ENCODE peak calls at places on chromosomes 16 and 17, in six cellular contexts. O is AG04450, W is right lobe of liver, F is lower leg skin, J is RWPE1, M is AG09319. L is an unnamed sample.

GRCh38 chr16:88063201-88063773 is 112.1 kb downstream of the BANP start:
- DNase-seq in O (peak), W (no peak), F (peak), J (no peak), M (peak), L (no peak)

GRCh38 chr16:85200471-85201278 is 88.4 kb upstream of the CIBAR2 start:
- DNase-seq in O (no peak), W (peak), F (no peak), J (peak), M (no peak), L (no peak)

GRCh38 chr17:39848600-39848999 is 15.5 kb downstream of the IKZF3 start:
- DNase-seq in O (no peak), W (no peak), F (no peak), J (no peak), M (no peak), L (no peak)

GRCh38 chr17:59346341-59346740 is 14.9 kb downstream of the YPEL2 start:
- DNase-seq in O (no peak), W (no peak), F (no peak), J (no peak), M (no peak), L (no peak)

GRCh38 chr16:73315645-73316044 is 267.7 kb upstream of the ZFHX3 start:
- DNase-seq in O (no peak), W (no peak), F (no peak), J (no peak), M (no peak), L (no peak)

GRCh38 chr17:8151641-8152111 is 528 bp downstream of the PER1 start:
- DNase-seq in O (no peak), W (peak), F (peak), J (no peak), M (no peak), L (no peak)

GRCh38 chr17:13181683-13182082 is 163.9 kb upstream of the ELAC2 start:
- DNase-seq in O (no peak), W (no peak), F (no peak), J (no peak), M (no peak), L (no peak)

GRCh38 chr16:51143166-51143565 is 7.9 kb downstream of the SALL1 start:
- DNase-seq in O (no peak), W (no peak), F (no peak), J (no peak), M (no peak), L (no peak)

GRCh38 chr16:84976644-84977400 is 34.5 kb downstream of the ZDHHC7 start:
- DNase-seq in O (no peak), W (no peak), F (peak), J (no peak), M (no peak), L (no peak)

GRCh38 chr17:5526821-5527598 is 40.6 kb downstream of the MIS12 start:
- DNase-seq in O (peak), W (no peak), F (peak), J (peak), M (peak), L (peak)

GRCh38 chr17:50201226-50201854 is at the start of gene COL1A1:
- DNase-seq in O (no peak), W (peak), F (peak), J (no peak), M (peak), L (peak)

GRCh38 chr17:73782231-73782630 is 138.0 kb upstream of the SDK2 start:
- DNase-seq in O (no peak), W (no peak), F (no peak), J (no peak), M (no peak), L (no peak)

GRCh38 chr16:85897384-85897783 is 1.6 kb upstream of the IRF8 start:
- DNase-seq in O (no peak), W (no peak), F (no peak), J (no peak), M (no peak), L (no peak)

GRCh38 chr16:52563767-52564611 is 17.0 kb upstream of the TOX3 start:
- DNase-seq in O (no peak), W (no peak), F (no peak), J (no peak), M (no peak), L (no peak)

GRCh38 chr16:52557236-52557635 is 10.3 kb upstream of the TOX3 start:
- DNase-seq in O (no peak), W (no peak), F (no peak), J (no peak), M (no peak), L (no peak)

GRCh38 chr16:52562770-52563169 is 15.8 kb upstream of the TOX3 start:
- DNase-seq in O (no peak), W (no peak), F (no peak), J (no peak), M (no peak), L (no peak)

GRCh38 chr16:52558448-52558847 is 11.5 kb upstream of the TOX3 start:
- DNase-seq in O (no peak), W (no peak), F (no peak), J (no peak), M (no peak), L (no peak)

GRCh38 chr16:52561910-52562741 is 15.2 kb upstream of the TOX3 start:
- DNase-seq in O (no peak), W (peak), F (no peak), J (no peak), M (no peak), L (no peak)
- TF ChIP-seq CTCF in O (no peak), W (no peak), F (no peak), J (no peak), M (no peak), L (no peak)

GRCh38 chr17:180380-181212 is 854 bp downstream of the DOC2B start:
- DNase-seq in O (no peak), W (no peak), F (no peak), J (no peak), M (no peak), L (peak)
- TF ChIP-seq CTCF in O (no peak), W (no peak), F (no peak), J (no peak), M (no peak), L (no peak)

GRCh38 chr16:67521095-67521804 is 7.4 kb upstream of the RIPOR1 start:
- DNase-seq in O (peak), W (peak), F (peak), J (peak), M (peak), L (peak)

GRCh38 chr16:67528870-67529638 is 425 bp downstream of the RIPOR1 start:
- DNase-seq in O (no peak), W (no peak), F (no peak), J (peak), M (no peak), L (peak)

GRCh38 chr16:67528222-67528869 is at the start of gene RIPOR1:
- DNase-seq in O (no peak), W (peak), F (no peak), J (no peak), M (no peak), L (peak)

GRCh38 chr16:67526149-67526732 is 2.4 kb upstream of the RIPOR1 start:
- DNase-seq in O (no peak), W (no peak), F (no peak), J (peak), M (no peak), L (no peak)

GRCh38 chr16:67525176-67525860 is 3.3 kb upstream of the RIPOR1 start:
- DNase-seq in O (no peak), W (no peak), F (no peak), J (no peak), M (no peak), L (no peak)
- TF ChIP-seq CTCF in O (peak), W (no peak), F (no peak), J (no peak), M (no peak), L (no peak)

GRCh38 chr17:72076678-72077030 is 44.2 kb upstream of the SOX9 start:
- DNase-seq in O (no peak), W (no peak), F (no peak), J (no peak), M (no peak), L (no peak)

GRCh38 chr17:72079700-72080099 is 41.1 kb upstream of the SOX9 start:
- DNase-seq in O (no peak), W (no peak), F (no peak), J (no peak), M (no peak), L (no peak)

GRCh38 chr17:72075995-72076677 is 44.7 kb upstream of the SOX9 start:
- DNase-seq in O (no peak), W (peak), F (no peak), J (no peak), M (no peak), L (no peak)

GRCh38 chr17:72077326-72077960 is 43.4 kb upstream of the SOX9 start:
- DNase-seq in O (no peak), W (no peak), F (no peak), J (no peak), M (no peak), L (no peak)
- TF ChIP-seq CTCF in O (peak), W (no peak), F (no peak), J (no peak), M (no peak), L (no peak)

GRCh38 chr17:36147601-36148000 is 28.8 kb downstream of the TBC1D3B start:
- DNase-seq in O (no peak), W (no peak), F (no peak), J (no peak), M (no peak), L (no peak)

GRCh38 chr17:36151891-36152638 is 24.4 kb downstream of the TBC1D3B start:
- DNase-seq in O (no peak), W (no peak), F (no peak), J (no peak), M (no peak), L (no peak)

GRCh38 chr17:36148559-36149295 is 27.7 kb downstream of the TBC1D3B start:
- DNase-seq in O (peak), W (peak), F (peak), J (peak), M (no peak), L (peak)

GRCh38 chr17:36152639-36153120 is 23.8 kb downstream of the TBC1D3B start:
- DNase-seq in O (no peak), W (no peak), F (no peak), J (no peak), M (peak), L (no peak)

GRCh38 chr17:36149296-36149820 is 27.1 kb downstream of the TBC1D3B start:
- DNase-seq in O (no peak), W (no peak), F (no peak), J (no peak), M (no peak), L (no peak)
- TF ChIP-seq CTCF in O (no peak), W (no peak), F (no peak), J (peak), M (no peak), L (no peak)

DNA sequence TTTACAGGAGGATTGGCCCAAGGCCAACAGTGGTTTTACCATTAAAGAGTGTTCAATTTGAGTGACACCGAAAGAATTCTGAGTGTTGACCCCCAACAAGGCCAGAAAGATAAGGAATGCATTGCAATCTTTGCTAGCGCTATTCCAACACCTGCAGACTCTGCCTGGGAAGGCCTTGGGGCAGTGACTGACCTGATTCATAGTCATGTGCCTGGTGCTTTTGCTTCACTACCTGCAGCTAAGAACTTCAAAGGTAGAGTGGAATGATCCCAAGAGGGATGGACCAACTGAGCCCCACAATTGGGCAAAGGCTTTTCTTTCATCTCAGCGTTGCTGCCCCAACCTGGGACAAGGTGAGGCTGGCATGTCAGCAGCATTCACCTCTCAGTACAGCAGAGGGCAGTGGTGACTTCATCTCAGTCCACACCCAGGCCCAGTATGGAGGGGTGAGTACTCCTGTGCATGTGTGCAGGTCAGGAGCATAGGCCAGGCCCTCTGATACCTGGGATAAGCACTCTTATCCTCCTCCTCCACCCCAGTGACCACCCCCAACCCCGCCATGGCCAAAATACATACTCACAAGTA is 149.6 kb upstream of the GNAO1 start:
- DNase-seq in O (no peak), W (peak), F (no peak), J (peak), M (no peak), L (peak)
- TF ChIP-seq CTCF in O (no peak), W (peak), F (no peak), J (no peak), M (no peak), L (no peak)

GRCh38 chr16:19410435-19411153 is 7.1 kb upstream of the TMC5 start:
- DNase-seq in O (no peak), W (peak), F (no peak), J (no peak), M (no peak), L (peak)
- TF ChIP-seq CTCF in O (no peak), W (no peak), F (no peak), J (peak), M (no peak), L (no peak)

GRCh38 chr17:81323411-81323868 is 28.3 kb upstream of the SLC38A10 start:
- DNase-seq in O (no peak), W (peak), F (peak), J (no peak), M (peak), L (no peak)

GRCh38 chr17:81322271-81323082 is 27.4 kb upstream of the SLC38A10 start:
- DNase-seq in O (no peak), W (no peak), F (no peak), J (no peak), M (no peak), L (no peak)

GRCh38 chr17:81324177-81324905 is 29.2 kb upstream of the SLC38A10 start:
- DNase-seq in O (no peak), W (no peak), F (no peak), J (no peak), M (no peak), L (no peak)

GRCh38 chr17:81325057-81325973 is 30.2 kb upstream of the SLC38A10 start:
- DNase-seq in O (no peak), W (no peak), F (no peak), J (no peak), M (no peak), L (no peak)

GRCh38 chr17:81323083-81323369 is 27.9 kb upstream of the SLC38A10 start:
- DNase-seq in O (no peak), W (no peak), F (no peak), J (no peak), M (no peak), L (no peak)
- TF ChIP-seq CTCF in O (no peak), W (no peak), F (no peak), J (peak), M (no peak), L (no peak)

DNA sequence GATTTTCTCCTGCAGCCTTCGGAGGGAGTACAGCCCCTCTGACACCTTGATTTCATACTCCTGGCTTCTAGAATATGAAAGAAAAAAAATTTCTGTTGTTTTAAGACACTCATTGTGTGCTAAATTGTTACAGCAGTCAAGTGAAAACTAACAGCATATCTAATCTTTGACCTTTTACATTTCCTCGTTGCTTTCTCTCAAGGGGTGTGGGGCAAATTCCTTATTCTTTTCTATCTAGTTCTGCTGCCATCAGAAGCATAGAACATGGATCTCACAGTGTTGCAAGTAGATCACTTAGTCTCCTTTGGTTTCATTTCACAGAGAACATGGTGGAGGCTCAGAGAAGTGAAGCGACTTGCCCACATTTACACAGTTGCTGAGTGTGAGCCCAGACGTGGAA is 28.6 kb upstream of the MMD start:
- DNase-seq in O (no peak), W (no peak), F (no peak), J (no peak), M (no peak), L (no peak)
- TF ChIP-seq CTCF in O (no peak), W (no peak), F (no peak), J (no peak), M (no peak), L (no peak)

DNA sequence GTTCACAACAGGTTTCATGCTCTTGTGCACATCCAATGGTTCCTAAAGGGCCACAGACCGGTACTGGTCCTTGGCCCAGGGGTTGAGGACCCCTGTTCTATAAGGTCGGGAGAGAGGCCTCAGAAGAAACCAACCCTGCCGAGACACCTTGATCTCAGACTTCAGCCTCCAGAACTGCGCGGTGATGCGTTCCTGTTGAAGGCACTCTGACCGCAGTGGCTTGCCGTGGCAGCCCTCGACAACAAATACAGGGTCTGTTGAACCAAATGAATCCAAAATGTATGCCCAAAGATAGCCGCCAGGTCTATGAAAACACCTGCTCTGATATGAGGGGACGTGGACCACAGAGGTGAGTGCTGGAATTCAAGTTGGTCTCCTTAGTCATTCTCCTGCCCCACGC is 389.8 kb downstream of the SEC14L1 start:
- DNase-seq in O (no peak), W (no peak), F (no peak), J (no peak), M (no peak), L (no peak)
- TF ChIP-seq CTCF in O (no peak), W (no peak), F (no peak), J (no peak), M (no peak), L (no peak)

L was measured in mesothelial cell of epicardium.